ENCODE peak calls at places on chromosomes 4 and X, in six cellular contexts. Q is kidney, A is endodermal cell, P is fibroblast of lung, C is SK-N-SH, L is GM12878. Z is an unnamed sample.
A peak's percentile ranks its signal among the peaks of the same experiment; 100 is the strongest.

GRCh38 chr4:170391066-170391754 is 301.5 kb upstream of the AADAT start:
- DNase-seq in Q (no peak), L (no peak), C (no peak), P (peak; percentile 78), A (no peak), Z (peak; percentile 9)

GRCh38 chr4:48681856-48682255 is 98.2 kb downstream of the FRYL start:
- DNase-seq in P (peak; percentile 33), Q (no peak), C (no peak), A (no peak), L (peak; percentile 35), Z (no peak)

GRCh38 chrX:2910109-2910508 is 19.0 kb downstream of the ARSD start:
- DNase-seq in C (no peak), P (no peak), A (no peak), L (no peak), Q (no peak), Z (no peak)

GRCh38 chrX:154914052-154914451 is 27.9 kb downstream of the F8A1 start:
- DNase-seq in L (no peak), A (no peak), Q (no peak), P (no peak), C (no peak), Z (no peak)

GRCh38 chr4:111398906-111399330 is 746.3 kb upstream of the FAM241A start:
- DNase-seq in Q (no peak), P (peak; percentile 23), C (no peak), L (no peak), A (no peak), Z (no peak)

GRCh38 chr4:72063726-72064125 is 31.9 kb downstream of the NPFFR2 start:
- DNase-seq in C (no peak), L (no peak), A (no peak), P (peak; percentile 34), Q (no peak), Z (no peak)

GRCh38 chrX:127058220-127058619 is 238.7 kb downstream of the PRR32 start:
- DNase-seq in C (no peak), L (no peak), Q (no peak), A (no peak), P (no peak), Z (no peak)

GRCh38 chrX:37613898-37614297 is 42.4 kb downstream of the LANCL3 start:
- DNase-seq in A (no peak), C (no peak), L (no peak), Q (no peak), P (no peak), Z (no peak)

GRCh38 chr4:164731827-164732474 is 22.0 kb upstream of the SMIM31 start:
- DNase-seq in C (peak; percentile 54), A (peak; percentile 84), L (peak; percentile 3), Q (no peak), P (peak; percentile 23), Z (peak; percentile 59)

GRCh38 chr4:186587416-186588018 is 32.1 kb upstream of the MTNR1A start:
- DNase-seq in Q (peak; percentile 80), A (peak; percentile 87), P (peak; percentile 41), C (peak; percentile 62), L (no peak), Z (peak; percentile 75)

GRCh38 chrX:71619193-71619592 is 882 bp upstream of the CXCR3 start:
- DNase-seq in L (no peak), A (no peak), Q (no peak), C (no peak), P (peak; percentile 42), Z (no peak)

GRCh38 chr4:2036866-2037265 is 22.3 kb upstream of the NAT8L start:
- DNase-seq in C (no peak), Q (peak; percentile 16), L (no peak), P (no peak), A (no peak), Z (no peak)

GRCh38 chr4:115514675-115515074 is 401.3 kb upstream of the NDST4 start:
- DNase-seq in L (no peak), P (no peak), Q (no peak), C (no peak), A (no peak), Z (no peak)

GRCh38 chr4:53777244-53777984 is 186.1 kb upstream of the LNX1 start:
- DNase-seq in L (no peak), A (no peak), Q (no peak), C (no peak), P (peak; percentile 87), Z (no peak)

GRCh38 chrX:39439910-39440733 is 638.9 kb downstream of the MID1IP1 start:
- DNase-seq in Q (no peak), L (peak; percentile 36), C (no peak), P (no peak), A (no peak), Z (no peak)

GRCh38 chrX:134480061-134480460 is 20.1 kb downstream of the HPRT1 start:
- DNase-seq in C (no peak), A (no peak), Q (no peak), P (peak; percentile 15), L (no peak), Z (no peak)

GRCh38 chr4:6390357-6390756 is 82.1 kb downstream of the PPP2R2C start:
- DNase-seq in P (no peak), L (no peak), A (no peak), C (no peak), Q (peak; percentile 72), Z (peak; percentile 65)

GRCh38 chr4:82798168-82799005 is at the start of gene SCD5:
- DNase-seq in P (peak; percentile 84), Q (peak; percentile 85), A (peak; percentile 87), C (peak; percentile 86), L (no peak), Z (peak; percentile 93)

GRCh38 chr4:164318350-164318749 is 435.6 kb upstream of the SMIM31 start:
- DNase-seq in C (no peak), P (no peak), L (no peak), Q (no peak), A (no peak), Z (no peak)

GRCh38 chrX:113929004-113929403 is 654.9 kb upstream of the HTR2C start:
- DNase-seq in P (peak; percentile 20), A (peak; percentile 92), C (peak; percentile 52), Q (no peak), L (no peak), Z (peak; percentile 91)

GRCh38 chr4:127141857-127142256 is 490.9 kb upstream of the INTU start:
- DNase-seq in A (no peak), P (peak; percentile 55), C (no peak), L (no peak), Q (no peak), Z (no peak)

GRCh38 chrX:68686684-68687045 is 39.2 kb downstream of the STARD8 start:
- DNase-seq in L (no peak), C (no peak), Q (no peak), P (peak; percentile 36), A (no peak), Z (peak; percentile 36)

GRCh38 chrX:17738002-17738713 is 865 bp downstream of the SCML1 start:
- DNase-seq in C (peak; percentile 30), A (peak; percentile 75), P (peak; percentile 52), L (no peak), Q (peak; percentile 82), Z (peak; percentile 48)

GRCh38 chrX:97057349-97057909 is 173.7 kb downstream of the RPA4 start:
- DNase-seq in P (peak; percentile 2), A (no peak), C (no peak), Q (no peak), L (no peak), Z (no peak)

DNA sequence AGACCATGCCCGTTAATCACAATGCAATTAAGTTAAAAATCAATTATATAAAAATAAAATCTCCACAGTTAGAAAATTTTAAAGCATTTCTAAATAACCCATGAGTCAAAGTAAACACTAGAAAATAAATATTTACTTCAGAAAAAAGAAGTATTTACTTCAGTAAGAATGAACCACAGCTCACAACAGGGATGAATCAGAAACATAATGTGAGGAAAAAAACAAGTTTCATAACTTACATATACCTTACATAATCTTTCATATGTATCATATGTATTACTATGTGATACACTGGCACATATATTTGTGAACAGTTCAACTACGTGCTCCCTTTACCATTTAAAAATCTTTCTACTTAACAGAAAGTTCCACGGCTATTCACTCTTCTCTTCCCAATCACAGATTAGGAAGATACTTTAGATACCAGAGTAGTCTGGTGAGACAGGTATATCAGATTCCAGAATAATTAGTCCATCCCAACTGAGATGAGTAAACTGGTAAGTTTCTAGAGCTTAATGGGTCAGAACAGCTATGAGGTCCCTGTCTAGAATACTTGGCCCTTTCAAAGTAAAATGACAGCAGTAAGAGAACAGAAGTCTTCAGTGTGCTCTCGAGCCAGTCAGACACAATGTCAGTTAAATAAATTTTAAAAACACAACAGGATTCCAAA is 70.3 kb downstream of the SH3RF1 start:
- DNase-seq in L (no peak), P (no peak), Q (no peak), C (no peak), A (no peak), Z (no peak)
- H3K9ac ChIP-seq in L (no peak overlapping the region), P (no peak overlapping the region), Q (no peak overlapping the region), C (peak overlapping the region; percentile 46), A (no peak overlapping the region), Z (no peak overlapping the region)

GRCh38 chr4:176793060-176793605 is 411 bp upstream of the VEGFC start:
- DNase-seq in A (no peak), Q (no peak), P (no peak), C (no peak), L (no peak), Z (peak; percentile 13)

GRCh38 chr4:176791591-176792347 is 953 bp downstream of the VEGFC start:
- DNase-seq in A (peak; percentile 71), P (peak; percentile 63), C (no peak), L (no peak), Q (peak; percentile 72), Z (peak; percentile 67)

GRCh38 chr4:176790398-176790797 is 2.3 kb downstream of the VEGFC start:
- DNase-seq in Q (no peak), C (no peak), P (no peak), A (no peak), L (no peak), Z (no peak)

GRCh38 chr4:176794151-176794550 is 1.4 kb upstream of the VEGFC start:
- DNase-seq in L (no peak), P (peak; percentile 97), C (no peak), Q (no peak), A (no peak), Z (no peak)

GRCh38 chr4:176792348-176793059 is at the start of gene VEGFC:
- DNase-seq in L (no peak), A (peak; percentile 87), C (peak; percentile 79), P (peak; percentile 77), Q (peak; percentile 75), Z (peak; percentile 89)
- H3K4me3 ChIP-seq in L (no peak within 1 kb of the TSS), A (peak within 1 kb of the TSS; percentile 73), C (peak within 1 kb of the TSS; percentile 87), P (peak within 1 kb of the TSS; percentile 95), Q (peak within 1 kb of the TSS; percentile 60), Z (peak within 1 kb of the TSS; percentile 82)

GRCh38 chr4:168852933-168853713 is 156.9 kb downstream of the CBR4 start:
- DNase-seq in A (no peak), C (no peak), P (no peak), L (peak; percentile 24), Q (no peak), Z (no peak)
- H3K9ac ChIP-seq in A (no peak overlapping the region), C (no peak overlapping the region), P (no peak overlapping the region), L (no peak overlapping the region), Q (no peak overlapping the region), Z (no peak overlapping the region)

GRCh38 chr4:56465599-56466295 is 1.7 kb upstream of the SRP72 start:
- DNase-seq in Q (no peak), C (no peak), A (peak; percentile 53), P (peak; percentile 66), L (no peak), Z (peak; percentile 10)
- H3K4me3 ChIP-seq in Q (peak overlapping the region; percentile 82), C (peak overlapping the region; percentile 75), A (peak overlapping the region; percentile 95), P (no peak overlapping the region), L (peak overlapping the region; percentile 89), Z (peak overlapping the region; percentile 92)